ENCODE peak calls at places on chromosome 20, in five cellular contexts. Z is SK-N-SH, X is HEK293T, O is HepG2, R is GM12878. H is an unnamed sample.

GRCh38 chr20:32681175-32682084 is 7.7 kb upstream of the C20orf203 start:
- DNase-seq in Z (peak), X (no peak), O (no peak), R (no peak), H (peak)

GRCh38 chr20:46784450-46785127 is 75.1 kb downstream of the SLC2A10 start:
- DNase-seq in Z (no peak), X (no peak), O (peak), R (no peak), H (no peak)

GRCh38 chr20:49824206-49824605 is 11.6 kb downstream of the SLC9A8 start:
- DNase-seq in Z (no peak), X (no peak), O (no peak), R (no peak), H (no peak)

GRCh38 chr20:50594591-50595432 is 84.6 kb downstream of the PTPN1 start:
- DNase-seq in Z (no peak), X (no peak), O (no peak), R (no peak), H (no peak)

GRCh38 chr20:39851459-39851858 is 837.6 kb downstream of the MAFB start:
- DNase-seq in Z (no peak), X (no peak), O (no peak), R (no peak), H (no peak)

GRCh38 chr20:22586645-22587310 is 2.4 kb upstream of the FOXA2 start:
- DNase-seq in Z (peak), X (peak), O (peak), R (no peak), H (peak)

GRCh38 chr20:21767200-21767738 is 61.8 kb downstream of the PAX1 start:
- DNase-seq in Z (peak), X (no peak), O (no peak), R (no peak), H (no peak)

GRCh38 chr20:33010133-33010504 is 2.6 kb downstream of the BPIFB2 start:
- DNase-seq in Z (no peak), X (no peak), O (no peak), R (no peak), H (no peak)

GRCh38 chr20:62545901-62546525 is 70.2 kb upstream of the GATA5 start:
- DNase-seq in Z (no peak), X (no peak), O (no peak), R (no peak), H (no peak)
- TF ChIP-seq FOXM1 in Z (no peak), X (no peak), O (no peak), R (no peak), H (no peak)

GRCh38 chr20:35702051-35702823 is 3.0 kb downstream of the ROMO1 start:
- DNase-seq in Z (no peak), X (no peak), O (no peak), R (no peak), H (no peak)
- TF ChIP-seq FOXM1 in Z (no peak), X (no peak), O (no peak), R (peak), H (no peak)

GRCh38 chr20:8254911-8255582 is 123.0 kb downstream of the PLCB1 start:
- DNase-seq in Z (no peak), X (no peak), O (no peak), R (no peak), H (no peak)
- TF ChIP-seq FOXM1 in Z (no peak), X (no peak), O (no peak), R (no peak), H (no peak)

GRCh38 chr20:53040678-53041674 is 68.8 kb downstream of the TSHZ2 start:
- DNase-seq in Z (no peak), X (no peak), O (no peak), R (no peak), H (no peak)
- TF ChIP-seq FOXM1 in Z (no peak), X (no peak), O (no peak), R (no peak), H (no peak)

DNA sequence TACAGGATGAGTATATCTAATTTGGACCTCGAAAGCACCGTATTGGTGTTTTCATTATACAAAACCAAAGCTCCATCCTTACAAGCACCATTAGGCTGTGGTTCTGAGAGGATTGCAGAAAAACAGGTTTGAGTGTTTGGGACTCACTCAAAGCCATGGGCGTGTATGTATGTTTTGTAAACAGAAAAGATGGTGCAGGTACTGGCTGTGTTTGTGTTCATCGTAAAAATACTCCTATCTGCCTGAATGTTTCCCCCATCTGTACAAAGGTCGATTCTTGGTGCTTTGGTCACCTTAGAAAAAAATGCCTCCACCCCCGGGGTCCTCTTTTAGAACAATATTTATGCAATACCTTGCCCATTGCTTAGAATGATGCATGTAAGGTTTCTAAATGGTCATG is 286.6 kb downstream of the TSHZ2 start:
- DNase-seq in Z (no peak), X (no peak), O (no peak), R (no peak), H (no peak)
- TF ChIP-seq FOXM1 in Z (no peak), X (no peak), O (no peak), R (no peak), H (no peak)

H was measured in K562.